ENCODE peak calls at places on chromosome 12, in five cellular contexts. One of them, this sample, is unnamed.

GRCh38 chr12:5217936-5218335 is 174.3 kb downstream of the KCNA5 start:
- DNase-seq in COLO829: no peak
- DNase-seq in tibial artery: no peak
- DNase-seq in body of pancreas: no peak
- DNase-seq in left cardiac atrium: no peak
- DNase-seq in this sample: no peak

GRCh38 chr12:108468149-108468968 is 46.7 kb upstream of the FICD start:
- DNase-seq in body of pancreas: no peak
- DNase-seq in tibial artery: no peak
- DNase-seq in left cardiac atrium: no peak
- DNase-seq in COLO829: peak
- DNase-seq in this sample: no peak

GRCh38 chr12:122045262-122045661 is 23.6 kb downstream of the BCL7A start:
- DNase-seq in COLO829: no peak
- DNase-seq in tibial artery: no peak
- DNase-seq in body of pancreas: no peak
- DNase-seq in left cardiac atrium: no peak
- DNase-seq in this sample: no peak

GRCh38 chr12:116594325-116595038 is 35.3 kb downstream of the MAP1LC3B2 start:
- DNase-seq in left cardiac atrium: peak
- DNase-seq in body of pancreas: peak
- DNase-seq in tibial artery: peak
- DNase-seq in COLO829: no peak
- DNase-seq in this sample: no peak

GRCh38 chr12:100437038-100437841 is 36.4 kb upstream of the NR1H4 start:
- DNase-seq in left cardiac atrium: no peak
- DNase-seq in COLO829: no peak
- DNase-seq in body of pancreas: peak
- DNase-seq in tibial artery: no peak
- DNase-seq in this sample: no peak

GRCh38 chr12:120224304-120225199 is 23.6 kb upstream of the RPLP0 start:
- DNase-seq in body of pancreas: peak
- DNase-seq in COLO829: no peak
- DNase-seq in tibial artery: no peak
- DNase-seq in left cardiac atrium: peak
- DNase-seq in this sample: no peak

GRCh38 chr12:117685115-117685926 is 283.5 kb downstream of the KSR2 start:
- DNase-seq in COLO829: peak
- DNase-seq in left cardiac atrium: peak
- DNase-seq in tibial artery: peak
- DNase-seq in body of pancreas: peak
- DNase-seq in this sample: peak

GRCh38 chr12:45034861-45035265 is 16.0 kb downstream of the DBX2 start:
- DNase-seq in tibial artery: no peak
- DNase-seq in COLO829: no peak
- DNase-seq in body of pancreas: no peak
- DNase-seq in left cardiac atrium: no peak
- DNase-seq in this sample: no peak

GRCh38 chr12:45269407-45269741 is 53.5 kb downstream of the ANO6 start:
- DNase-seq in COLO829: no peak
- DNase-seq in tibial artery: no peak
- DNase-seq in body of pancreas: no peak
- DNase-seq in left cardiac atrium: no peak
- DNase-seq in this sample: no peak

GRCh38 chr12:103955811-103956514 is 9.7 kb upstream of the TDG start:
- DNase-seq in tibial artery: no peak
- DNase-seq in COLO829: no peak
- DNase-seq in left cardiac atrium: no peak
- DNase-seq in body of pancreas: no peak
- DNase-seq in this sample: no peak

GRCh38 chr12:104790296-104791125 is 167.6 kb downstream of the SLC41A2 start:
- DNase-seq in tibial artery: peak
- DNase-seq in COLO829: no peak
- DNase-seq in body of pancreas: peak
- DNase-seq in left cardiac atrium: peak
- DNase-seq in this sample: peak

GRCh38 chr12:28955491-28955890 is 193.6 kb upstream of the FAR2 start:
- DNase-seq in body of pancreas: no peak
- DNase-seq in tibial artery: no peak
- DNase-seq in COLO829: no peak
- DNase-seq in left cardiac atrium: no peak
- DNase-seq in this sample: no peak

GRCh38 chr12:66693901-66694513 is 15.1 kb upstream of the GRIP1 start:
- DNase-seq in body of pancreas: peak
- DNase-seq in COLO829: peak
- DNase-seq in tibial artery: no peak
- DNase-seq in left cardiac atrium: peak
- DNase-seq in this sample: no peak

GRCh38 chr12:85733441-85733840 is 102.8 kb downstream of the RASSF9 start:
- DNase-seq in tibial artery: no peak
- DNase-seq in left cardiac atrium: no peak
- DNase-seq in COLO829: peak
- DNase-seq in body of pancreas: no peak
- DNase-seq in this sample: no peak

GRCh38 chr12:93819048-93819491 is 141.9 kb downstream of the CRADD start:
- DNase-seq in COLO829: no peak
- DNase-seq in body of pancreas: peak
- DNase-seq in left cardiac atrium: peak
- DNase-seq in tibial artery: peak
- DNase-seq in this sample: no peak

GRCh38 chr12:56317675-56318074 is 1.9 kb upstream of the CNPY2 start:
- DNase-seq in left cardiac atrium: no peak
- DNase-seq in tibial artery: no peak
- DNase-seq in COLO829: no peak
- DNase-seq in body of pancreas: no peak
- DNase-seq in this sample: no peak

GRCh38 chr12:1993341-1993740 is 10.9 kb downstream of the DCP1B start:
- DNase-seq in left cardiac atrium: no peak
- DNase-seq in tibial artery: no peak
- DNase-seq in COLO829: no peak
- DNase-seq in body of pancreas: no peak
- DNase-seq in this sample: no peak

GRCh38 chr12:108722992-108723766 is 8.1 kb downstream of the CORO1C start:
- DNase-seq in left cardiac atrium: no peak
- DNase-seq in tibial artery: no peak
- DNase-seq in body of pancreas: peak
- DNase-seq in COLO829: peak
- DNase-seq in this sample: no peak

GRCh38 chr12:49288412-49288853 is 6.5 kb upstream of the PRPH start:
- DNase-seq in COLO829: peak
- DNase-seq in left cardiac atrium: no peak
- DNase-seq in tibial artery: peak
- DNase-seq in body of pancreas: peak
- DNase-seq in this sample: peak

GRCh38 chr12:111268738-111269572 is 99.9 kb downstream of the PHETA1 start:
- DNase-seq in body of pancreas: no peak
- DNase-seq in COLO829: no peak
- DNase-seq in left cardiac atrium: no peak
- DNase-seq in tibial artery: no peak
- DNase-seq in this sample: no peak

GRCh38 chr12:59079472-59079871 is 159.2 kb upstream of the LRIG3 start:
- DNase-seq in tibial artery: no peak
- DNase-seq in left cardiac atrium: no peak
- DNase-seq in COLO829: no peak
- DNase-seq in body of pancreas: no peak
- DNase-seq in this sample: no peak

GRCh38 chr12:2359725-2360629 is 307.2 kb downstream of the CACNA1C start:
- DNase-seq in COLO829: no peak
- DNase-seq in left cardiac atrium: no peak
- DNase-seq in tibial artery: no peak
- DNase-seq in body of pancreas: no peak
- DNase-seq in this sample: no peak

GRCh38 chr12:6165418-6165817 is 34.8 kb upstream of the CD9 start:
- DNase-seq in body of pancreas: no peak
- DNase-seq in COLO829: no peak
- DNase-seq in left cardiac atrium: no peak
- DNase-seq in tibial artery: no peak
- DNase-seq in this sample: no peak

GRCh38 chr12:110498984-110499706 is 2.8 kb downstream of the VPS29 start:
- DNase-seq in left cardiac atrium: no peak
- DNase-seq in COLO829: no peak
- DNase-seq in body of pancreas: no peak
- DNase-seq in tibial artery: no peak
- DNase-seq in this sample: no peak

GRCh38 chr12:31588976-31589375 is 2.0 kb downstream of the DENND5B start:
- DNase-seq in body of pancreas: no peak
- DNase-seq in tibial artery: no peak
- DNase-seq in COLO829: no peak
- DNase-seq in left cardiac atrium: no peak
- DNase-seq in this sample: no peak

GRCh38 chr12:92505373-92506340 is 197.1 kb upstream of the PLEKHG7 start:
- DNase-seq in tibial artery: peak
- DNase-seq in left cardiac atrium: peak
- DNase-seq in body of pancreas: peak
- DNase-seq in COLO829: peak
- DNase-seq in this sample: peak

GRCh38 chr12:32920506-32921085 is 24.0 kb upstream of the PKP2 start:
- DNase-seq in COLO829: no peak
- DNase-seq in tibial artery: no peak
- DNase-seq in body of pancreas: no peak
- DNase-seq in left cardiac atrium: no peak
- DNase-seq in this sample: no peak

GRCh38 chr12:113088971-113089756 is 32.6 kb downstream of the DTX1 start:
- DNase-seq in left cardiac atrium: no peak
- DNase-seq in COLO829: no peak
- DNase-seq in body of pancreas: no peak
- DNase-seq in tibial artery: no peak
- DNase-seq in this sample: no peak

GRCh38 chr12:54840293-54840692 is 14.0 kb upstream of the MUCL1 start:
- DNase-seq in left cardiac atrium: no peak
- DNase-seq in tibial artery: no peak
- DNase-seq in COLO829: no peak
- DNase-seq in body of pancreas: no peak
- DNase-seq in this sample: no peak

GRCh38 chr12:58554522-58555157 is 365.7 kb downstream of the LRIG3 start:
- DNase-seq in COLO829: no peak
- DNase-seq in tibial artery: no peak
- DNase-seq in body of pancreas: no peak
- DNase-seq in left cardiac atrium: no peak
- DNase-seq in this sample: no peak

GRCh38 chr12:69996276-69996675 is 171.2 kb downstream of the MYRFL start:
- DNase-seq in body of pancreas: no peak
- DNase-seq in COLO829: no peak
- DNase-seq in left cardiac atrium: no peak
- DNase-seq in tibial artery: no peak
- DNase-seq in this sample: no peak

GRCh38 chr12:31033681-31034080 is 40.0 kb upstream of the DDX11 start:
- DNase-seq in COLO829: no peak
- DNase-seq in tibial artery: no peak
- DNase-seq in body of pancreas: no peak
- DNase-seq in left cardiac atrium: no peak
- DNase-seq in this sample: no peak

GRCh38 chr12:54538136-54538700 is 11.2 kb upstream of the PDE1B start:
- DNase-seq in body of pancreas: no peak
- DNase-seq in left cardiac atrium: no peak
- DNase-seq in COLO829: no peak
- DNase-seq in tibial artery: no peak
- DNase-seq in this sample: no peak

GRCh38 chr12:109160873-109161272 is 44.5 kb downstream of the ACACB start:
- DNase-seq in left cardiac atrium: no peak
- DNase-seq in body of pancreas: no peak
- DNase-seq in COLO829: no peak
- DNase-seq in tibial artery: no peak
- DNase-seq in this sample: no peak

GRCh38 chr12:116650062-116650461 is 87.8 kb downstream of the SPRING1 start:
- DNase-seq in body of pancreas: no peak
- DNase-seq in left cardiac atrium: no peak
- DNase-seq in tibial artery: no peak
- DNase-seq in COLO829: no peak
- DNase-seq in this sample: no peak

GRCh38 chr12:56634242-56634836 is 4.2 kb upstream of the BAZ2A start:
- DNase-seq in left cardiac atrium: peak
- DNase-seq in tibial artery: peak
- DNase-seq in body of pancreas: peak
- DNase-seq in COLO829: no peak
- DNase-seq in this sample: peak

GRCh38 chr12:44428825-44429224 is 447.3 kb downstream of the NELL2 start:
- DNase-seq in body of pancreas: no peak
- DNase-seq in COLO829: no peak
- DNase-seq in left cardiac atrium: no peak
- DNase-seq in tibial artery: no peak
- DNase-seq in this sample: no peak

GRCh38 chr12:12973019-12973418 is 21.0 kb upstream of the GPRC5D start:
- DNase-seq in body of pancreas: no peak
- DNase-seq in left cardiac atrium: no peak
- DNase-seq in COLO829: no peak
- DNase-seq in tibial artery: no peak
- DNase-seq in this sample: no peak

GRCh38 chr12:14426792-14427191 is 61.3 kb downstream of the ATF7IP start:
- DNase-seq in left cardiac atrium: no peak
- DNase-seq in COLO829: no peak
- DNase-seq in tibial artery: no peak
- DNase-seq in body of pancreas: no peak
- DNase-seq in this sample: no peak

This sample was measured in sciatic nerve.